ENCODE peak calls at places on chromosomes 7 and 10, in seven cellular contexts. I is GM10248; E is stimulated activated naive CD8-positive, alpha-beta T cell treated with anti-CD3 and anti-CD28 coated beads, Interleukin-15, Interleukin-2, amounts not matched to agents 100 U/mL and 50 U/mL, for 24 hours; X is left colon; Z is NCI-H69; W is effector CD4-positive, alpha-beta T cell; B is GM03348. T is an unnamed sample.

GRCh38 chr7:2488681-2489080 is 12.5 kb upstream of the GRIFIN start:
- DNase-seq in I (no peak), E (no peak), X (no peak), Z (no peak), W (no peak), B (no peak), T (no peak)

GRCh38 chr10:133162178-133162909 is 2.3 kb downstream of the KNDC1 start:
- DNase-seq in I (no peak), E (no peak), X (no peak), Z (no peak), W (no peak), B (no peak), T (no peak)

GRCh38 chr10:59648711-59649201 is 60.9 kb downstream of the SLC16A9 start:
- DNase-seq in I (no peak), E (no peak), X (no peak), Z (peak), W (no peak), B (peak), T (no peak)

GRCh38 chr10:103795634-103796265 is 59.6 kb downstream of the SH3PXD2A start:
- DNase-seq in I (no peak), E (no peak), X (no peak), Z (no peak), W (no peak), B (peak), T (peak)

GRCh38 chr7:149722356-149722957 is 50.9 kb downstream of the ZNF467 start:
- DNase-seq in I (no peak), E (no peak), X (no peak), Z (no peak), W (no peak), B (no peak), T (no peak)

GRCh38 chr10:73910764-73911552 is at the start of gene PLAU:
- DNase-seq in I (peak), E (peak), X (peak), Z (peak), W (peak), B (peak), T (no peak)

GRCh38 chr10:132679217-132679595 is 106.7 kb downstream of the NKX6-2 start:
- DNase-seq in I (no peak), E (no peak), X (no peak), Z (no peak), W (no peak), B (no peak), T (no peak)

GRCh38 chr7:73461782-73462285 is 28.3 kb downstream of the FZD9 start:
- DNase-seq in I (no peak), E (no peak), X (no peak), Z (no peak), W (no peak), B (no peak), T (no peak)

GRCh38 chr7:83161186-83161585 is 1.5 kb downstream of the PCLO start:
- DNase-seq in I (no peak), E (no peak), X (no peak), Z (peak), W (no peak), B (no peak), T (no peak)

GRCh38 chr7:1713502-1714484 is 43.7 kb downstream of the ELFN1 start:
- DNase-seq in I (no peak), E (no peak), X (peak), Z (peak), W (no peak), B (no peak), T (no peak)

GRCh38 chr10:100808851-100809250 is 63.5 kb downstream of the PAX2 start:
- DNase-seq in I (no peak), E (no peak), X (no peak), Z (no peak), W (no peak), B (no peak), T (no peak)

GRCh38 chr7:158494162-158494586 is 93.4 kb downstream of the PTPRN2 start:
- DNase-seq in I (no peak), E (no peak), X (no peak), Z (peak), W (no peak), B (no peak), T (no peak)

GRCh38 chr10:90912854-90913479 is 7.9 kb downstream of the ANKRD1 start:
- DNase-seq in I (no peak), E (no peak), X (no peak), Z (no peak), W (no peak), B (no peak), T (no peak)

GRCh38 chr7:4069268-4070095 is 612.6 kb upstream of the FOXK1 start:
- DNase-seq in I (no peak), E (no peak), X (no peak), Z (no peak), W (no peak), B (no peak), T (no peak)

GRCh38 chr10:124745678-124746077 is 1.5 kb upstream of the FAM53B start:
- DNase-seq in I (no peak), E (no peak), X (no peak), Z (peak), W (peak), B (peak), T (no peak)

GRCh38 chr10:45441791-45442190 is 67.8 kb downstream of the ALOX5 start:
- DNase-seq in I (no peak), E (no peak), X (no peak), Z (no peak), W (no peak), B (no peak), T (no peak)

GRCh38 chr7:76285604-76286374 is 16.7 kb upstream of the HSPB1 start:
- DNase-seq in I (no peak), E (no peak), X (no peak), Z (no peak), W (no peak), B (no peak), T (no peak)

GRCh38 chr7:151282111-151282510 is 33.6 kb upstream of the SMARCD3 start:
- DNase-seq in I (no peak), E (no peak), X (no peak), Z (peak), W (no peak), B (no peak), T (no peak)

GRCh38 chr7:81810448-81811155 is 40.8 kb upstream of the HGF start:
- DNase-seq in I (no peak), E (no peak), X (no peak), Z (no peak), W (no peak), B (no peak), T (no peak)

GRCh38 chr10:18472977-18473376 is 178.4 kb downstream of the NSUN6 start:
- DNase-seq in I (peak), E (no peak), X (no peak), Z (peak), W (no peak), B (no peak), T (no peak)

GRCh38 chr7:30224511-30225031 is 59.8 kb upstream of the ZNRF2 start:
- DNase-seq in I (peak), E (no peak), X (no peak), Z (peak), W (no peak), B (peak), T (no peak)

GRCh38 chr10:21696302-21696701 is 162.3 kb downstream of the MLLT10 start:
- DNase-seq in I (no peak), E (no peak), X (no peak), Z (no peak), W (no peak), B (no peak), T (no peak)

GRCh38 chr10:4315529-4315928 is 510.5 kb upstream of the AKR1E2 start:
- DNase-seq in I (no peak), E (no peak), X (no peak), Z (no peak), W (no peak), B (peak), T (no peak)

GRCh38 chr7:133931053-133931452 is 196.1 kb upstream of the LRGUK start:
- DNase-seq in I (no peak), E (no peak), X (no peak), Z (peak), W (no peak), B (no peak), T (no peak)

GRCh38 chr10:127315888-127316287 is 119.5 kb upstream of the INSYN2A start:
- DNase-seq in I (no peak), E (no peak), X (no peak), Z (no peak), W (no peak), B (no peak), T (no peak)

GRCh38 chr10:78772986-78773530 is 295.7 kb upstream of the ZMIZ1 start:
- DNase-seq in I (no peak), E (no peak), X (no peak), Z (no peak), W (no peak), B (no peak), T (no peak)

GRCh38 chr7:75920431-75921161 is 5.6 kb downstream of the POR start:
- DNase-seq in I (no peak), E (peak), X (peak), Z (no peak), W (peak), B (no peak), T (no peak)

GRCh38 chr7:45865594-45866410 is 7.1 kb downstream of the CCDC201 start:
- DNase-seq in I (no peak), E (no peak), X (no peak), Z (no peak), W (no peak), B (no peak), T (no peak)

GRCh38 chr10:58818889-58819288 is 306.2 kb downstream of the BICC1 start:
- DNase-seq in I (no peak), E (no peak), X (no peak), Z (peak), W (no peak), B (no peak), T (no peak)

GRCh38 chr10:48940372-48940771 is 732 bp upstream of the LRRC18 start:
- DNase-seq in I (no peak), E (no peak), X (no peak), Z (no peak), W (no peak), B (no peak), T (no peak)

GRCh38 chr10:108638225-108638624 is 1285.1 kb downstream of the XPNPEP1 start:
- DNase-seq in I (no peak), E (no peak), X (no peak), Z (no peak), W (no peak), B (no peak), T (no peak)

GRCh38 chr10:32346134-32346550 is 816 bp downstream of the EPC1 start:
- DNase-seq in I (peak), E (peak), X (peak), Z (peak), W (peak), B (peak), T (peak)

GRCh38 chr10:119208553-119208940 is 1.2 kb downstream of the GRK5 start:
- DNase-seq in I (no peak), E (no peak), X (no peak), Z (no peak), W (no peak), B (peak), T (no peak)

GRCh38 chr7:140601566-140602174 is 38.9 kb downstream of the DENND2A start:
- DNase-seq in I (no peak), E (no peak), X (no peak), Z (no peak), W (no peak), B (no peak), T (no peak)

GRCh38 chr10:29131952-29132820 is 156.7 kb upstream of the LYZL1 start:
- DNase-seq in I (no peak), E (no peak), X (no peak), Z (peak), W (no peak), B (no peak), T (no peak)

GRCh38 chr7:142508251-142508650 is 241.0 kb upstream of the PRSS1 start:
- DNase-seq in I (no peak), E (no peak), X (peak), Z (no peak), W (no peak), B (no peak), T (no peak)

GRCh38 chr10:71263376-71263775 is 51.0 kb downstream of the UNC5B start:
- DNase-seq in I (no peak), E (no peak), X (no peak), Z (peak), W (no peak), B (no peak), T (no peak)

T was measured in SK-N-MC.